ENCODE peak calls at places on chromosome 14, in six cellular contexts. P, W, L, A, D and K are unnamed samples.

GRCh38 chr14:34824256-34824655 is 50.9 kb downstream of the BAZ1A start:
- DNase-seq in P (no peak), W (no peak), L (no peak), A (no peak), D (no peak), K (no peak)

GRCh38 chr14:98953544-98954346 is 318.3 kb downstream of the BCL11B start:
- DNase-seq in P (no peak), W (no peak), L (no peak), A (no peak), D (no peak), K (no peak)

GRCh38 chr14:88625671-88626070 is 62.8 kb downstream of the ZC3H14 start:
- DNase-seq in P (no peak), W (no peak), L (no peak), A (no peak), D (no peak), K (no peak)

GRCh38 chr14:69088523-69089445 is 64.1 kb downstream of the DCAF5 start:
- DNase-seq in P (peak; percentile 70), W (no peak), L (peak; percentile 47), A (no peak), D (no peak), K (no peak)

GRCh38 chr14:97719931-97720330 is 922.7 kb downstream of the VRK1 start:
- DNase-seq in P (no peak), W (no peak), L (no peak), A (no peak), D (no peak), K (no peak)

GRCh38 chr14:59199205-59199604 is 10.7 kb downstream of the DAAM1 start:
- DNase-seq in P (no peak), W (no peak), L (no peak), A (no peak), D (no peak), K (no peak)

GRCh38 chr14:89628521-89628920 is 211.5 kb upstream of the FOXN3 start:
- DNase-seq in P (no peak), W (no peak), L (no peak), A (no peak), D (no peak), K (no peak)

GRCh38 chr14:94498215-94498614 is 11.1 kb downstream of the SERPINA12 start:
- DNase-seq in P (no peak), W (no peak), L (no peak), A (no peak), D (no peak), K (no peak)

GRCh38 chr14:91387135-91387849 is 30.3 kb downstream of the CCDC88C start:
- DNase-seq in P (no peak), W (no peak), L (no peak), A (no peak), D (no peak), K (no peak)

GRCh38 chr14:57502581-57503254 is 9.1 kb upstream of the CCDC198 start:
- DNase-seq in P (no peak), W (no peak), L (no peak), A (no peak), D (no peak), K (no peak)

GRCh38 chr14:80751285-80751684 is 190.3 kb downstream of the CEP128 start:
- DNase-seq in P (no peak), W (no peak), L (no peak), A (no peak), D (no peak), K (no peak)

GRCh38 chr14:29243355-29243754 is 476.8 kb downstream of the FOXG1 start:
- DNase-seq in P (no peak), W (no peak), L (peak; percentile 32), A (no peak), D (no peak), K (no peak)

GRCh38 chr14:64248689-64249088 is 45.5 kb downstream of the ESR2 start:
- DNase-seq in P (no peak), W (no peak), L (no peak), A (no peak), D (no peak), K (no peak)

GRCh38 chr14:80426686-80427085 is 215.4 kb upstream of the DIO2 start:
- DNase-seq in P (no peak), W (no peak), L (peak; percentile 27), A (no peak), D (no peak), K (no peak)

GRCh38 chr14:52279405-52279804 is 11.9 kb downstream of the PTGDR start:
- DNase-seq in P (no peak), W (no peak), L (no peak), A (no peak), D (no peak), K (no peak)

GRCh38 chr14:36271222-36271621 is 49.2 kb downstream of the MBIP start:
- DNase-seq in P (no peak), W (no peak), L (no peak), A (no peak), D (no peak), K (no peak)

GRCh38 chr14:69261761-69262331 is 1.9 kb downstream of the GALNT16 start:
- DNase-seq in P (no peak), W (no peak), L (no peak), A (no peak), D (peak; percentile 78), K (no peak)

GRCh38 chr14:54364555-54365415 is 32.0 kb upstream of the CDKN3 start:
- DNase-seq in P (no peak), W (no peak), L (peak; percentile 62), A (no peak), D (no peak), K (no peak)

GRCh38 chr14:67191768-67192290 is 2.6 kb downstream of the GARIN2 start:
- DNase-seq in P (no peak), W (no peak), L (no peak), A (no peak), D (no peak), K (no peak)

GRCh38 chr14:97077687-97078086 is 280.5 kb downstream of the VRK1 start:
- DNase-seq in P (no peak), W (no peak), L (no peak), A (no peak), D (no peak), K (no peak)

GRCh38 chr14:77478029-77478428 is 20.1 kb downstream of the AHSA1 start:
- DNase-seq in P (no peak), W (no peak), L (no peak), A (no peak), D (no peak), K (no peak)

GRCh38 chr14:35384386-35385041 is 20.0 kb downstream of the NFKBIA start:
- DNase-seq in P (peak; percentile 71), W (no peak), L (peak; percentile 92), A (no peak), D (peak; percentile 46), K (no peak)

GRCh38 chr14:76500011-76500410 is 124.1 kb downstream of the ESRRB start:
- DNase-seq in P (no peak), W (no peak), L (no peak), A (no peak), D (no peak), K (no peak)

GRCh38 chr14:38238332-38238731 is 17.6 kb downstream of the CLEC14A start:
- DNase-seq in P (no peak), W (no peak), L (no peak), A (no peak), D (no peak), K (no peak)

GRCh38 chr14:78840898-78841297 is 670.7 kb downstream of the NRXN3 start:
- DNase-seq in P (no peak), W (no peak), L (no peak), A (no peak), D (no peak), K (no peak)

GRCh38 chr14:71713061-71713850 is 219.0 kb upstream of the RGS6 start:
- DNase-seq in P (no peak), W (no peak), L (no peak), A (no peak), D (no peak), K (no peak)

GRCh38 chr14:28767851-28768548 is 1.4 kb downstream of the FOXG1 start:
- DNase-seq in P (no peak), W (no peak), L (no peak), A (no peak), D (no peak), K (no peak)

GRCh38 chr14:23481362-23481970 is 12.0 kb downstream of the NGDN start:
- DNase-seq in P (no peak), W (no peak), L (no peak), A (no peak), D (peak; percentile 41), K (no peak)

GRCh38 chr14:98444077-98444476 is 827.9 kb downstream of the BCL11B start:
- DNase-seq in P (no peak), W (no peak), L (no peak), A (no peak), D (no peak), K (no peak)

GRCh38 chr14:34810028-34810427 is 65.1 kb downstream of the BAZ1A start:
- DNase-seq in P (no peak), W (no peak), L (no peak), A (no peak), D (no peak), K (no peak)

GRCh38 chr14:71142375-71143038 is 235.2 kb downstream of the PCNX1 start:
- DNase-seq in P (peak; percentile 46), W (no peak), L (peak; percentile 70), A (no peak), D (no peak), K (peak; percentile 52)

GRCh38 chr14:99603965-99604765 is at the start of gene CCDC85C:
- DNase-seq in P (peak; percentile 77), W (peak; percentile 86), L (peak; percentile 94), A (peak; percentile 83), D (peak; percentile 99), K (peak; percentile 93)

GRCh38 chr14:31207287-31207745 is 277 bp downstream of the HECTD1 start:
- DNase-seq in P (peak; percentile 69), W (no peak), L (no peak), A (no peak), D (no peak), K (no peak)

GRCh38 chr14:70350078-70350477 is 9.4 kb downstream of the COX16 start:
- DNase-seq in P (no peak), W (no peak), L (no peak), A (no peak), D (peak; percentile 32), K (no peak)